ENCODE peak calls at places on chromosomes 4 and X, in four cellular contexts. Z is AML-193, Y is brain microvascular endothelial cell, D is posterior cingulate gyrus. H is an unnamed sample.

GRCh38 chr4:2583517-2583916 is 47.1 kb downstream of the FAM193A start:
- DNase-seq in Z (no peak), Y (no peak), D (no peak), H (no peak)

GRCh38 chrX:132270699-132271098 is 51.5 kb upstream of the RAP2C start:
- DNase-seq in Z (no peak), Y (no peak), D (no peak), H (no peak)

GRCh38 chr4:152032722-152033131 is 271.9 kb upstream of the GATB start:
- DNase-seq in Z (no peak), Y (peak), D (no peak), H (no peak)

GRCh38 chr4:3786196-3786869 is 20.1 kb downstream of the ADRA2C start:
- DNase-seq in Z (no peak), Y (no peak), D (peak), H (no peak)

GRCh38 chr4:168325591-168325990 is 7.0 kb upstream of the DDX60 start:
- DNase-seq in Z (no peak), Y (no peak), D (no peak), H (no peak)

GRCh38 chrX:12563121-12563520 is 228.1 kb upstream of the PRPS2 start:
- DNase-seq in Z (no peak), Y (no peak), D (no peak), H (no peak)

GRCh38 chrX:154541896-154542722 is 4.5 kb downstream of the G6PD start:
- DNase-seq in Z (peak), Y (peak), D (no peak), H (peak)

GRCh38 chrX:69238960-69239231 is 73.6 kb upstream of the PJA1 start:
- DNase-seq in Z (no peak), Y (no peak), D (no peak), H (no peak)

GRCh38 chr4:88003261-88003660 is 4.2 kb upstream of the PKD2 start:
- DNase-seq in Z (no peak), Y (no peak), D (no peak), H (no peak)

GRCh38 chr4:111037591-111037990 is 414.7 kb upstream of the PITX2 start:
- DNase-seq in Z (no peak), Y (no peak), D (no peak), H (no peak)

GRCh38 chr4:88104902-88105610 is 53.4 kb downstream of the ABCG2 start:
- DNase-seq in Z (no peak), Y (peak), D (no peak), H (no peak)

GRCh38 chr4:169619958-169620845 is at the start of gene CLCN3:
- DNase-seq in Z (peak), Y (peak), D (peak), H (peak)

H was measured in erythroblast.